ENCODE peak calls at places on chromosomes 12 and 14, in seven cellular contexts. P, E, X, B, G, I and K are unnamed samples. For H3K4me1, the result is how much of the 10 kb centered on the place peaks cover.

GRCh38 chr12:130126023-130126432 is 36.2 kb upstream of the FZD10 start:
- DNase-seq in P (no peak), E (no peak), X (peak), B (peak), G (no peak), I (peak), K (no peak)

GRCh38 chr12:93783827-93784226 is 106.7 kb downstream of the CRADD start:
- DNase-seq in P (no peak), E (no peak), X (no peak), B (no peak), G (no peak), I (no peak), K (no peak)

GRCh38 chr14:57983235-57983634 is 117.3 kb upstream of the SLC35F4 start:
- DNase-seq in P (no peak), E (no peak), X (no peak), B (no peak), G (no peak), I (no peak), K (no peak)

GRCh38 chr14:100176811-100177327 is 17.4 kb upstream of the DEGS2 start:
- DNase-seq in P (no peak), E (no peak), X (no peak), B (no peak), G (no peak), I (no peak), K (no peak)

GRCh38 chr14:70789961-70790360 is 19.4 kb downstream of the MAP3K9 start:
- DNase-seq in P (no peak), E (no peak), X (no peak), B (no peak), G (no peak), I (no peak), K (no peak)

GRCh38 chr12:119817944-119818343 is 59.2 kb downstream of the CIT start:
- DNase-seq in P (no peak), E (no peak), X (no peak), B (no peak), G (no peak), I (no peak), K (no peak)

GRCh38 chr12:51926718-51927117 is 19.4 kb downstream of the ACVRL1 start:
- DNase-seq in P (peak), E (no peak), X (no peak), B (no peak), G (peak), I (no peak), K (peak)

GRCh38 chr12:104201238-104202001 is 14.2 kb upstream of the TXNRD1 start:
- DNase-seq in P (peak), E (no peak), X (peak), B (no peak), G (peak), I (no peak), K (no peak)

GRCh38 chr14:51448831-51449665 is 202.7 kb upstream of the FRMD6 start:
- DNase-seq in P (no peak), E (no peak), X (no peak), B (no peak), G (peak), I (no peak), K (no peak)

GRCh38 chr14:61319086-61319485 is 2.3 kb upstream of the PRKCH start:
- DNase-seq in P (no peak), E (no peak), X (no peak), B (no peak), G (no peak), I (no peak), K (no peak)

GRCh38 chr12:58893421-58893986 is 26.8 kb downstream of the LRIG3 start:
- DNase-seq in P (no peak), E (no peak), X (no peak), B (no peak), G (peak), I (no peak), K (no peak)

GRCh38 chr14:95300002-95300696 is 19.6 kb downstream of the CLMN start:
- DNase-seq in P (peak), E (no peak), X (no peak), B (no peak), G (no peak), I (no peak), K (no peak)

GRCh38 chr12:69738351-69739286 is at the start of gene RAB3IP:
- DNase-seq in P (peak), E (peak), X (peak), B (peak), G (peak), I (peak), K (peak)

GRCh38 chr12:109247831-109248654 is 61.0 kb downstream of the FOXN4 start:
- DNase-seq in P (peak), E (no peak), X (no peak), B (no peak), G (no peak), I (no peak), K (no peak)

GRCh38 chr12:71472441-71472911 is 32.9 kb downstream of the LGR5 start:
- DNase-seq in P (peak), E (no peak), X (no peak), B (no peak), G (peak), I (no peak), K (no peak)

GRCh38 chr14:58919262-58919661 is 269.2 kb upstream of the DAAM1 start:
- DNase-seq in P (no peak), E (no peak), X (no peak), B (no peak), G (peak), I (no peak), K (no peak)

GRCh38 chr14:89182326-89182725 is 234.7 kb downstream of the FOXN3 start:
- DNase-seq in P (no peak), E (no peak), X (no peak), B (no peak), G (no peak), I (no peak), K (no peak)

GRCh38 chr12:91053951-91054715 is 3.7 kb downstream of the KERA start:
- DNase-seq in P (no peak), E (no peak), X (no peak), B (peak), G (peak), I (no peak), K (no peak)

GRCh38 chr12:77031745-77032144 is 33.6 kb downstream of the E2F7 start:
- DNase-seq in P (no peak), E (no peak), X (no peak), B (no peak), G (peak), I (no peak), K (no peak)

GRCh38 chr12:112116232-112117060 is 7.9 kb upstream of the NAA25 start:
- DNase-seq in P (peak), E (no peak), X (peak), B (peak), G (peak), I (peak), K (no peak)

GRCh38 chr14:99838555-99839193 is 45.5 kb downstream of the EML1 start:
- DNase-seq in P (peak), E (no peak), X (no peak), B (no peak), G (peak), I (no peak), K (no peak)

GRCh38 chr14:33393895-33394405 is 455.3 kb downstream of the NPAS3 start:
- DNase-seq in P (no peak), E (no peak), X (no peak), B (no peak), G (no peak), I (no peak), K (no peak)

GRCh38 chr14:39739796-39740195 is 307.6 kb upstream of the FBXO33 start:
- DNase-seq in P (no peak), E (no peak), X (peak), B (no peak), G (no peak), I (no peak), K (peak)

GRCh38 chr14:26282578-26282977 is 315.3 kb downstream of the NOVA1 start:
- DNase-seq in P (no peak), E (no peak), X (no peak), B (peak), G (no peak), I (no peak), K (no peak)

GRCh38 chr14:26281280-26281998 is 316.4 kb downstream of the NOVA1 start:
- DNase-seq in P (peak), E (no peak), X (no peak), B (peak), G (peak), I (no peak), K (no peak)

DNA sequence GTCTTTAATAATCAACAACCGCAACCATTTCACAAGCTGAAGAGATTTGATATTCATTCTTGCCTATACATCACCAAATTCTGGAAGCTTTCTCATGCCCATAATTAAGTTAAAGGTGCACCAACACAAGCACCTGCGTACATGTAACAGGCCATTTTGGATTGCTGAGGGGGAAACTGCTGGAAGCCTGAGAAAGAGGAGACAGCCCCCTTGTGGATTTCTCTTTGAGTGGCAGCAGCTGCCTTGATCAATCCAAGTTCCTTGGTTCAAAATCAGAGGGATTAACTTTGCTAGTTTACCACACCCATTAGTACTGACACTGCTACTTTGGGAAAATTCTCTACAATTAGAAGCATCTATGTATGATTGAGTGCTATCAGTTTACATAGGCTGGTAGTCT is 321.1 kb downstream of the NOVA1 start:
- DNase-seq in P (no peak), E (no peak), X (no peak), B (no peak), G (no peak), I (no peak), K (no peak)
- TF ChIP-seq CTCF in P (peak), E (no peak), X (no peak), B (no peak), G (peak), I (no peak), K (no peak)

DNA sequence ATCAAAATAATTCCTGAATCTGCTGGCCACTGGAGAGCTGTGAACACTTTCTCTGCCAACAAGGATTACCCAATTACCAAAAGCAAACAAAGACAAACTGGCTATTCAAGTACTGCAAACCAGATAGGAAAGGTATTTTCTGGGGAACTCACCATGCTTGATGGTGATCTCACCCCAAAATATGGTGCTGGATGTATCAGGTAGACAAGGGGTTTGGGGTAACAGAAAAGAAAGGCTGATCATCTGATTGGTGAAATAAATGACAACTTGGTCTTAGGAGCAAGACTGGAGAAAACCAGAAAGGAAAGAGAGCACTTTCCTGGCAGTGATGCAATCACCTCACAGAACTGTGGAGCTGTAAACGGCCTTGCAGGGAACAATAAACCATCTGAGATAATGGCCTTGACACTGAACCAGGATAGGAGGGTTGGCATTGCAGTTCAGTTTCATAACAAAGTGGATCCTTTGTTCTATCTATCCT is 31.0 kb upstream of the NPFF start:
- DNase-seq in P (peak), E (no peak), X (peak), B (peak), G (peak), I (no peak), K (no peak)
- H3K27ac ChIP-seq in P (peak), E (peak), X (no peak), B (peak), G (no peak), I (no peak), K (peak)

DNA sequence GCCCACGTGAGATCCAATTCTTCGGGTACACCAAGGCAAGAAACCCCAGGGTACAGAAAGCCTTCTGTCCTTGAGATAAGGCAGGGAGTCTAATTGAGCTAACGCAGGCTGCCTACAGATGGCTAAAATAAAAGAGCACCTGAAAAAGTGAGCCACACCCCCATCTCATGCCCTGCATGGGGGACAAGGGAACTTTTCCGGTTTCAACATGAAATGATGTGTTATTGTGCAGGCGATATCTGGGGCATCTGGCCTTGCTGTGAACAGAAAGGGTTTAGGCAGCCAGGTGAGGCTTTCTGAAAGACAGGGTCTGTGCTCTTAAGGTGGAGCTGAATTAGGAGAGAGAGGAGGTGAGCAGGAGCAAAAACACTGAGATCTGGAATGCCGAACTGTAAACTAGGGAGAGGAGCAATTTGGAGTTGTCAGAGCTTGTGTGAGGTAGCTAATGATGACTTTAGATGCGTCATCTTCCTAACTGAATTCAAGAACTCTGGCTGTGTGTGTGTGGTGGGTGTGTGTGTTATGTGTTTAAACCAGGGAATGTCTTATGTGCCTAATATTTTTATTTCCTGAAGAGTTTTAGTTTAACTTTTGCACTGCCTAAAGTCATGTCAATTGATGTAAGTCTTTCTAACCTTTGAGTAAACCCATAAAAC is 20.1 kb upstream of the LDHB start:
- DNase-seq in P (no peak), E (no peak), X (no peak), B (no peak), G (peak), I (no peak), K (no peak)
- H3K4me1 ChIP-seq in P (under half), E (under half), X (under half), B (under half), G (under half), I (under half), K (under half)

GRCh38 chr14:73752297-73752992 is 38.3 kb upstream of the PNMA1 start:
- DNase-seq in P (no peak), E (no peak), X (peak), B (peak), G (peak), I (peak), K (no peak)
- TF ChIP-seq CTCF in P (peak), E (peak), X (peak), B (peak), G (peak), I (peak), K (peak)

GRCh38 chr12:96034631-96035282 is 630 bp downstream of the LTA4H start:
- DNase-seq in P (peak), E (no peak), X (peak), B (no peak), G (peak), I (no peak), K (no peak)
- H3K27ac ChIP-seq in P (peak), E (peak), X (peak), B (peak), G (peak), I (peak), K (peak)

DNA sequence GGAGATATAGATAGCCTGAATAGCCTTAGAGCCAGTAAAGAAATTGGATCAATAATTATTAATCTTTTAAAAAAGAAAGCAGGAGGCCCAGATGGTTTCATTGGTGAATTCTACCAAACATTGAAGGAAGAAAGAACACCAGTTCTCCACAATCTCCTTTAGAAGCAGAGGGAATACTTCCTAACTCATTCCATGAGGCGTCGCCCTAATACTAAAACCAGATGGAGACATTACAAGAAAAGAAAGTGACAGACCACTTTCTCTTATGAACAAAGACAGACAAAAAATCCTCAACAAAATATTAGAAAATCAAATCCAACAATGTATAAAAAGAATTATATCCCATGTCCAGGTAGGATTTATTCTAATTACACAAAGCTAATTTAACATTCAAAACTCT is 362.6 kb downstream of the BCAT1 start:
- DNase-seq in P (no peak), E (no peak), X (no peak), B (no peak), G (no peak), I (no peak), K (no peak)
- H3K4me1 ChIP-seq in P (under half), E (under half), X (under half), B (under half), G (under half), I (under half), K (under half)

DNA sequence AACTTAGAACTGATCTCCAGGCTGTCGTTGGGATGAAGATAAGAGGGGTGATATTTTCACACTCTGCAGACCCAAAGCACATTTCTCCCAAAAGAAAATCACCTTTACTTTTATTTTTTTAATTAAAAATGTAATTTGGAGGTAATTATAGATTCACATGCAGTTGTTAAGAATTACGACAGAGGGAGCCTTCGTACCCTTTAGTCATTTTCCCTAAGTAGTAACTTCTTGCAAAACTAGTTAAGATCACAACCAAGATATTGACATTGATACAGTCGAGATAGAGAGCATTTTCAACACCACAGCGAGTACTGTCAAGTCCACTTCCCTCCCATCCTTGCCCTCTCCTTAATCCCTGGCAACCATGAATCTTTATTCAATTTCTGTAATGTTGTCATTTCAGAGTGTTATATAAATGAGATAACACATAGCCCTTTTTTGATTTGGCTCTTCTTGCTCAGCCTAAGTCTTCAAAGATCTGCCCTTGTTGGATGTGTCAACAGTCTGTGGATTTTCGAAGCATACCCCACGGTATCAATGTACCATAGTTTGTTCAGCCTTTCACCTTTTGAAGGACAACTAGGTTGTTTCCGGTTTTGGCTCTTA is 39.6 kb downstream of the DNAH10 start:
- DNase-seq in P (no peak), E (no peak), X (no peak), B (no peak), G (peak), I (no peak), K (no peak)
- TF ChIP-seq CTCF in P (peak), E (no peak), X (no peak), B (no peak), G (peak), I (peak), K (no peak)

GRCh38 chr14:49972840-49973239 is 80.0 kb downstream of the ARF6 start:
- DNase-seq in P (peak), E (no peak), X (peak), B (peak), G (peak), I (no peak), K (peak)
- H3K27ac ChIP-seq in P (peak), E (peak), X (peak), B (peak), G (peak), I (peak), K (peak)

GRCh38 chr12:64669270-64669842 is 59.1 kb downstream of the RASSF3 start:
- DNase-seq in P (peak), E (no peak), X (no peak), B (no peak), G (peak), I (peak), K (no peak)
- H3K4me1 ChIP-seq in P (half or more), E (under half), X (under half), B (under half), G (under half), I (under half), K (under half)